ENCODE peak calls at places on chromosomes 6 and 20, in six cellular contexts. I, P, E, F, G and M are unnamed samples.

GRCh38 chr6:2891768-2892170 is 11.3 kb downstream of the SERPINB9 start:
- DNase-seq in I (no peak), P (no peak), E (no peak), F (peak; percentile 93), G (no peak), M (peak; percentile 59)

GRCh38 chr20:14384411-14384810 is 47.0 kb upstream of the FLRT3 start:
- DNase-seq in I (no peak), P (no peak), E (peak; percentile 18), F (no peak), G (peak; percentile 77), M (no peak)

GRCh38 chr20:57655812-57656161 is 35.6 kb upstream of the ZBP1 start:
- DNase-seq in I (no peak), P (peak; percentile 1), E (no peak), F (peak; percentile 7), G (no peak), M (no peak)

GRCh38 chr20:47198254-47198671 is 158.2 kb downstream of the ZMYND8 start:
- DNase-seq in I (no peak), P (no peak), E (no peak), F (no peak), G (no peak), M (peak; percentile 63)

GRCh38 chr6:56517155-56517745 is 125.4 kb downstream of the DST start:
- DNase-seq in I (no peak), P (no peak), E (peak; percentile 67), F (no peak), G (peak; percentile 90), M (no peak)

GRCh38 chr6:148935705-148936306 is 189.0 kb downstream of the UST start:
- DNase-seq in I (peak; percentile 8), P (no peak), E (no peak), F (no peak), G (peak; percentile 41), M (no peak)

GRCh38 chr6:44010411-44011349 is 116.6 kb downstream of the MRPL14 start:
- DNase-seq in I (peak; percentile 96), P (no peak), E (peak; percentile 88), F (no peak), G (peak; percentile 98), M (no peak)

GRCh38 chr6:54074109-54074508 is 37.1 kb upstream of the MLIP start:
- DNase-seq in I (no peak), P (no peak), E (no peak), F (no peak), G (no peak), M (no peak)

GRCh38 chr6:56916849-56917551 is 37.9 kb upstream of the BEND6 start:
- DNase-seq in I (no peak), P (no peak), E (no peak), F (no peak), G (no peak), M (no peak)

GRCh38 chr6:116287668-116288282 is 8.0 kb upstream of the TSPYL1 start:
- DNase-seq in I (no peak), P (no peak), E (peak; percentile 78), F (no peak), G (peak; percentile 79), M (no peak)

GRCh38 chr6:24818346-24818745 is 19.6 kb upstream of the ARMH2 start:
- DNase-seq in I (no peak), P (no peak), E (no peak), F (no peak), G (no peak), M (no peak)

GRCh38 chr6:36247691-36248090 is 22.2 kb upstream of the PNPLA1 start:
- DNase-seq in I (peak; percentile 25), P (no peak), E (peak; percentile 88), F (no peak), G (no peak), M (no peak)

GRCh38 chr6:56540950-56541600 is 101.6 kb downstream of the DST start:
- DNase-seq in I (no peak), P (no peak), E (no peak), F (no peak), G (peak; percentile 68), M (no peak)

GRCh38 chr6:1689141-1689540 is 79.4 kb downstream of the FOXC1 start:
- DNase-seq in I (peak; percentile 27), P (no peak), E (no peak), F (no peak), G (no peak), M (no peak)

GRCh38 chr6:1688396-1688795 is 78.7 kb downstream of the FOXC1 start:
- DNase-seq in I (no peak), P (no peak), E (no peak), F (no peak), G (no peak), M (no peak)

GRCh38 chr6:1687402-1687801 is 77.7 kb downstream of the FOXC1 start:
- DNase-seq in I (no peak), P (no peak), E (no peak), F (no peak), G (no peak), M (no peak)

DNA sequence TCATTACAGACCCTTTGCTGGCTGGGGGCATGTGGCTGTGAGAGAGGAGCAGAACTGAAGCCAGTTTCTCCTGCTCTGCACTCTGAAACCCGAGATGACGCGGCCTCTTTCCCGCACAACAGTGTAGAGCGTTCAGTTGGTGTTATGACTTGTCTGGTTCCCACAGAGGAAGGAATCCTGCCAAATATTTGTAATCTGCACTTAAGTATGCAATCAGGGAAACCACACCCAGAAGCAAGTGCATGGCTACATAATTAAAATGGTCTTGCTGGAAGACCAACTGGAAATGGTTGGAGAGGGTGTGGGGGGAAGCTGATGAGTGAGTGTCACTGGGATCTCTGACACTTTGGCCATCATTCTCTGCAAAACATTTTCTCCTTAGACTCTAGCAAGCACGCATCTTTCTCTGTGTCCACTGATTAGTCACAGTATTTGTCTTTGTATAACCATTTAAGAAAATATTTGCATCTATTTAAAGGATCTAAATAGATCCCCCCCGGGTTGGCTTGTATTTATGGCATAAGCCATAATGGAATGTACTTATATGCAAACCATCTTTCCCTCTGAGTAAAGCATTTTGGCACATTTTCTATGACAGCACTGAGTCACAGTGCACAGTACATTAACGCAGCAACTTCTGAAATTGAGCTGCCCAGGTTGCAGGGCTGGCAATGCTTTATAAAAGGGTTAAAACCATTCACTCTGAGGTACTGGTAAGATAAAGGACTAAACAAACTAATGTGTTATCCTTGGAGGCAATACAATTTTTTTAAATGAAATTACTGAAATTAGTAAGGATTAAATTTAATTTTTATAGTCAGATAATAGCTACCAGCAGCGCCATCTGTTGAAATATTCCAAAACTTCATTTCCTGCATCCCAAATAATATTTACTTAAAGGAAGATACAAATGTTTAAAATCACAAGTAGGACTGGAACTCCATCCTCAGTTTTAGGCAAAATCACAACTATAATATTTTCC is 76.7 kb downstream of the FOXC1 start:
- DNase-seq in I (peak; percentile 98), P (no peak), E (peak; percentile 94), F (no peak), G (peak; percentile 93), M (no peak)
- TF ChIP-seq CTCF in I (peak; percentile 22), P (peak; percentile 54), E (peak; percentile 14), F (no peak), G (peak; percentile 30), M (no peak)

DNA sequence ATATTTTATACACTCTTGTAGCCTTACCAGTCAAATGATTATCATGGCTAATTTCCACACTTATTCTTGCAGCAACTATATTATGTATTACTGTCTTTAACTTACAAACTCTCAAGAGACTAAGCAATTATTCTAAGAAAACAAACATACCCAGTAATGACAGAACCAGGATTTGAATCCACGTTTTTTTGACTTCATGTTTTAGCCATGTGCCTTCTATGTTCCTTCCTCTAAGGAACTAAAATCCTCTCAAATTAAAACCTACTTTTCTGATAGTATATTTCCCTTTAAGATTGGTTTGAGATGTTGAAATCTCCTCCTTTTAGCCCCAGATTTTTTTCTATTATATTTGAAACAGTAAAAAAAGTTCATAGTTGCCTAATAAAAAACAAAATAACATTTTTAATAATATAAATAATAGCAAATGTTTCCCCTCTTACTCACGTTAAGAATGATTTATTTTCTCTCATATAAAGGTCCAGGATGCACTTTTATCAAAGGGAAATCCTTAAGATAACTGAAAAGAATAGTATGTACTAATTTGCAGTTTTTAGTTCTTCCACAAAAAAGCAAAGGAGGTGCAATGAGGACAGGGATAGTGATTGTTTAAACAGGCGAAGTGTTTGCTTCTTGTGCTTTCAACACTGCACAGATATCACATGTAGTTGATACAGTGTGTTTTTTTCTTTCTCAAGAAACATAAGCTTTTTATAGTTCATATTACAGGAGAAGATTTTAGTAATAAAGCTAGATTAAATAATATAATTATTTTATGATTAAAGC is 54.0 kb downstream of the VTA1 start:
- DNase-seq in I (no peak), P (no peak), E (peak; percentile 63), F (no peak), G (no peak), M (no peak)
- TF ChIP-seq CTCF in I (no peak), P (no peak), E (no peak), F (no peak), G (no peak), M (no peak)

GRCh38 chr6:68976260-68976659 is 341.2 kb downstream of the ADGRB3 start:
- DNase-seq in I (no peak), P (no peak), E (no peak), F (no peak), G (no peak), M (no peak)

GRCh38 chr6:68978411-68978810 is 343.3 kb downstream of the ADGRB3 start:
- DNase-seq in I (no peak), P (no peak), E (no peak), F (no peak), G (no peak), M (peak; percentile 6)

GRCh38 chr6:68975064-68975463 is 340.0 kb downstream of the ADGRB3 start:
- DNase-seq in I (no peak), P (no peak), E (peak; percentile 5), F (no peak), G (peak; percentile 22), M (no peak)
- TF ChIP-seq CTCF in I (no peak), P (no peak), E (peak; percentile 46), F (no peak), G (peak; percentile 35), M (no peak)

GRCh38 chr6:170429457-170429856 is 122.9 kb downstream of the FAM120B start:
- DNase-seq in I (no peak), P (peak; percentile 26), E (peak; percentile 61), F (no peak), G (peak; percentile 28), M (no peak)
- TF ChIP-seq CTCF in I (no peak), P (no peak), E (peak; percentile 17), F (no peak), G (peak; percentile 17), M (no peak)

GRCh38 chr6:97215157-97215769 is 67.8 kb downstream of the MMS22L start:
- DNase-seq in I (peak; percentile 37), P (peak; percentile 40), E (peak; percentile 76), F (no peak), G (peak; percentile 77), M (no peak)
- TF ChIP-seq CTCF in I (peak; percentile 75), P (peak; percentile 28), E (peak; percentile 70), F (no peak), G (peak; percentile 67), M (peak; percentile 5)

DNA sequence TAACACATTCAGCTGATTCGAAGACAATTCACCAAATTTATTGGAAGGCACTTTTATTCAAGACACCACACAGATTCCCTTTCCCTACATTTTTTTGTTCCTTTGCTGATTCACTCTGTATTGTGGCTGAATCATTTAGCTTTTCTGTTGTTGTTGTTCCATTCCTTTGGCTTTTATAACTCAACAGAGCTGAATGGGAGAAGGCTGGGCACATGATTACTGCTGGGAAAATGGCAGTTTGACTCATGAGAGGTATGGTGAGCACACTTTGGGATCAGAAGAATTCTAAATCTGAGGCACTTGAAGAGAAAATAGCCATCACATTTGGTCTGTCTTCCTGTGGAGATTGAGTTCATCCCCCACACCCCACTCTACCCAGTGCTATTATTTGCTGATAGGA is 15.7 kb upstream of the SAYSD1 start:
- DNase-seq in I (no peak), P (no peak), E (no peak), F (no peak), G (no peak), M (no peak)
- TF ChIP-seq CTCF in I (no peak), P (no peak), E (no peak), F (no peak), G (no peak), M (no peak)